ENCODE peak calls at places on chromosomes 13 and 19, in six cellular contexts. P is lower lobe of right lung, O is kidney epithelial cell, G is foreskin fibroblast, W is NCI-H187, H is NCI-H146. M is an unnamed sample.

GRCh38 chr13:29857089-29857488 is 6.7 kb upstream of the UBL3 start:
- DNase-seq in W (no peak), P (no peak), H (no peak), O (no peak), G (no peak), M (no peak)

GRCh38 chr13:69108486-69108885 is 999.1 kb upstream of the ATXN8OS start:
- DNase-seq in O (no peak), P (no peak), H (no peak), G (no peak), W (no peak), M (no peak)

GRCh38 chr19:29694669-29695627 is 20.1 kb downstream of the C19orf12 start:
- DNase-seq in W (no peak), O (no peak), P (peak), H (peak), G (peak), M (peak)

GRCh38 chr19:31546561-31546960 is 197.3 kb upstream of the TSHZ3 start:
- DNase-seq in O (no peak), H (no peak), G (no peak), W (no peak), P (no peak), M (no peak)

GRCh38 chr13:19818223-19818842 is 35.6 kb upstream of the PSPC1 start:
- DNase-seq in O (no peak), P (peak), W (no peak), G (peak), H (no peak), M (no peak)

GRCh38 chr13:42574011-42574410 is at the start of gene TNFSF11:
- DNase-seq in P (no peak), O (no peak), W (no peak), H (peak), G (no peak), M (no peak)

GRCh38 chr19:5563941-5564612 is 3.7 kb downstream of the TINCR start:
- DNase-seq in W (no peak), G (peak), P (no peak), O (peak), H (no peak), M (no peak)

GRCh38 chr19:34345934-34346333 is 19.1 kb upstream of the GPI start:
- DNase-seq in G (peak), W (peak), P (peak), H (peak), O (no peak), M (peak)

GRCh38 chr13:79973533-79973963 is 367.4 kb downstream of the SPRY2 start:
- DNase-seq in W (no peak), H (no peak), G (no peak), P (no peak), O (no peak), M (no peak)

GRCh38 chr13:100182894-100183490 is 94.1 kb downstream of the PCCA start:
- DNase-seq in H (peak), O (no peak), W (no peak), G (no peak), P (no peak), M (no peak)

GRCh38 chr19:33208904-33209843 is 15.0 kb downstream of the LRP3 start:
- DNase-seq in P (no peak), O (no peak), H (no peak), G (no peak), W (no peak), M (no peak)

GRCh38 chr19:42113641-42114348 is 18.5 kb downstream of the POU2F2 start:
- DNase-seq in P (no peak), H (peak), O (peak), W (peak), G (peak), M (peak)

GRCh38 chr13:107822006-107822405 is 393.3 kb downstream of the LIG4 start:
- DNase-seq in H (no peak), G (no peak), P (no peak), O (no peak), W (no peak), M (no peak)

GRCh38 chr19:43751466-43752220 is 3.1 kb downstream of the SMG9 start:
- DNase-seq in G (peak), H (no peak), P (no peak), W (no peak), O (no peak), M (no peak)

GRCh38 chr19:30856376-30856775 is 484.2 kb downstream of the ZNF536 start:
- DNase-seq in P (no peak), W (no peak), O (no peak), H (no peak), G (no peak), M (no peak)

GRCh38 chr13:62119739-62120700 is 704.4 kb upstream of the PCDH20 start:
- DNase-seq in H (peak), P (no peak), W (no peak), O (no peak), G (peak), M (no peak)

GRCh38 chr19:37007587-37008220 is 70.5 kb upstream of the ZNF420 start:
- DNase-seq in H (no peak), G (peak), P (peak), W (peak), O (no peak), M (no peak)

GRCh38 chr19:45972081-45972943 is 1.4 kb downstream of the NOVA2 start:
- DNase-seq in P (no peak), G (no peak), O (no peak), H (no peak), W (no peak), M (no peak)

GRCh38 chr13:99056381-99057014 is 78.6 kb upstream of the DOCK9 start:
- DNase-seq in H (no peak), W (no peak), O (no peak), P (no peak), G (peak), M (no peak)

GRCh38 chr13:110626510-110626909 is 11.2 kb downstream of the NAXD start:
- DNase-seq in G (no peak), H (no peak), O (no peak), W (no peak), P (no peak), M (no peak)

GRCh38 chr13:110914293-110915056 is 394 bp downstream of the ANKRD10 start:
- DNase-seq in H (peak), W (peak), G (peak), O (no peak), P (peak), M (no peak)

GRCh38 chr19:19155495-19156219 is 14.4 kb downstream of the MEF2B start:
- DNase-seq in O (no peak), P (no peak), G (no peak), W (no peak), H (no peak), M (no peak)